ENCODE peak calls at places on chromosome 16, in four cellular contexts. L, O, X and V are unnamed samples.
A peak's percentile ranks its signal among the peaks of the same experiment; 100 is the strongest.

GRCh38 chr16:610513-611381 is 20.0 kb upstream of the WFIKKN1 start:
- DNase-seq in L (no peak), O (no peak), X (no peak), V (no peak)

GRCh38 chr16:54931757-54932660 is 1.3 kb downstream of the IRX5 start:
- DNase-seq in L (no peak), O (no peak), X (no peak), V (no peak)

GRCh38 chr16:54286330-54287017 is at the start of gene IRX3:
- DNase-seq in L (peak; percentile 51), O (peak; percentile 83), X (peak; percentile 90), V (peak; percentile 23)

GRCh38 chr16:10080031-10080772 is 102.0 kb downstream of the GRIN2A start:
- DNase-seq in L (peak; percentile 49), O (peak; percentile 79), X (peak; percentile 8), V (peak; percentile 58)

GRCh38 chr16:85573696-85574641 is 39.2 kb upstream of the GSE1 start:
- DNase-seq in L (no peak), O (peak; percentile 89), X (no peak), V (no peak)

GRCh38 chr16:72999541-73000019 is 48.3 kb downstream of the ZFHX3 start:
- DNase-seq in L (no peak), O (peak; percentile 45), X (no peak), V (no peak)

GRCh38 chr16:89924925-89925307 is 1.8 kb downstream of the TUBB3 start:
- DNase-seq in L (no peak), O (no peak), X (no peak), V (no peak)

GRCh38 chr16:16116841-16117240 is 106.5 kb downstream of the ABCC6 start:
- DNase-seq in L (no peak), O (no peak), X (no peak), V (no peak)

GRCh38 chr16:3681206-3681605 is 26.7 kb downstream of the DNASE1 start:
- DNase-seq in L (no peak), O (no peak), X (no peak), V (no peak)

GRCh38 chr16:48611329-48612137 is 1.6 kb upstream of the N4BP1 start:
- DNase-seq in L (no peak), O (peak; percentile 69), X (peak; percentile 26), V (no peak)

GRCh38 chr16:68234188-68235104 is 1.5 kb downstream of the ESRP2 start:
- DNase-seq in L (no peak), O (peak; percentile 66), X (peak; percentile 97), V (no peak)

GRCh38 chr16:6884002-6884401 is 448.6 kb upstream of the RBFOX1 start:
- DNase-seq in L (no peak), O (no peak), X (no peak), V (peak; percentile 29)

GRCh38 chr16:63466-63865 is 9.0 kb downstream of the RHBDF1 start:
- DNase-seq in L (no peak), O (no peak), X (no peak), V (no peak)

GRCh38 chr16:84041421-84041820 is 1.2 kb downstream of the SLC38A8 start:
- DNase-seq in L (no peak), O (no peak), X (no peak), V (no peak)

GRCh38 chr16:48156790-48157209 is 1.0 kb upstream of the ABCC12 start:
- DNase-seq in L (no peak), O (peak; percentile 81), X (peak; percentile 82), V (peak; percentile 16)

GRCh38 chr16:64740261-64740660 is 381.6 kb downstream of the CDH11 start:
- DNase-seq in L (no peak), O (no peak), X (no peak), V (no peak)

GRCh38 chr16:73015612-73016487 is 32.1 kb downstream of the ZFHX3 start:
- DNase-seq in L (no peak), O (peak; percentile 58), X (peak; percentile 96), V (peak; percentile 79)

GRCh38 chr16:89827383-89828198 is 684 bp upstream of the SPIRE2 start:
- DNase-seq in L (no peak), O (no peak), X (peak; percentile 80), V (no peak)

GRCh38 chr16:85436636-85437160 is 176.4 kb upstream of the GSE1 start:
- DNase-seq in L (no peak), O (no peak), X (no peak), V (no peak)

GRCh38 chr16:11315499-11315898 is 29.8 kb upstream of the RMI2 start:
- DNase-seq in L (peak; percentile 18), O (no peak), X (peak; percentile 79), V (peak; percentile 98)

GRCh38 chr16:72797606-72798005 is 250.3 kb downstream of the ZFHX3 start:
- DNase-seq in L (no peak), O (no peak), X (no peak), V (no peak)

GRCh38 chr16:59192551-59193199 is 458.6 kb upstream of the GOT2 start:
- DNase-seq in L (no peak), O (no peak), X (peak; percentile 3), V (no peak)

GRCh38 chr16:47927330-47927729 is 228.5 kb downstream of the ABCC12 start:
- DNase-seq in L (no peak), O (no peak), X (peak; percentile 33), V (no peak)

GRCh38 chr16:69039333-69039941 is 66.0 kb upstream of the HAS3 start:
- DNase-seq in L (no peak), O (no peak), X (no peak), V (no peak)

GRCh38 chr16:3328643-3329042 is 23.3 kb downstream of the ZNF75A start:
- DNase-seq in L (no peak), O (no peak), X (no peak), V (no peak)

GRCh38 chr16:3716831-3717234 is 491 bp downstream of the TRAP1 start:
- DNase-seq in L (no peak), O (no peak), X (no peak), V (no peak)

GRCh38 chr16:48559462-48560211 is 50.3 kb downstream of the N4BP1 start:
- DNase-seq in L (no peak), O (no peak), X (no peak), V (no peak)

GRCh38 chr16:9787717-9788116 is 394.5 kb downstream of the GRIN2A start:
- DNase-seq in L (no peak), O (no peak), X (no peak), V (no peak)

GRCh38 chr16:77219437-77219836 is 20.2 kb downstream of the SYCE1L start:
- DNase-seq in L (no peak), O (no peak), X (no peak), V (no peak)

GRCh38 chr16:51112311-51112710 is 38.8 kb downstream of the SALL1 start:
- DNase-seq in L (no peak), O (no peak), X (no peak), V (no peak)

GRCh38 chr16:51110618-51111234 is 40.3 kb downstream of the SALL1 start:
- DNase-seq in L (no peak), O (no peak), X (no peak), V (no peak)

GRCh38 chr16:51114369-51114768 is 36.7 kb downstream of the SALL1 start:
- DNase-seq in L (no peak), O (no peak), X (no peak), V (no peak)

GRCh38 chr16:51116353-51116752 is 34.7 kb downstream of the SALL1 start:
- DNase-seq in L (no peak), O (no peak), X (no peak), V (no peak)

GRCh38 chr16:51113254-51114125 is 37.6 kb downstream of the SALL1 start:
- DNase-seq in L (no peak), O (no peak), X (no peak), V (no peak)
- H3K4me3 ChIP-seq in L (no peak overlapping the region), O (no peak overlapping the region), X (no peak overlapping the region), V (no peak overlapping the region)

GRCh38 chr16:29011112-29011511 is 26.3 kb downstream of the LAT start:
- DNase-seq in L (no peak), O (no peak), X (no peak), V (no peak)
- TF ChIP-seq CTCF in L (no peak), O (no peak), X (no peak), V (peak; percentile 27)

DNA sequence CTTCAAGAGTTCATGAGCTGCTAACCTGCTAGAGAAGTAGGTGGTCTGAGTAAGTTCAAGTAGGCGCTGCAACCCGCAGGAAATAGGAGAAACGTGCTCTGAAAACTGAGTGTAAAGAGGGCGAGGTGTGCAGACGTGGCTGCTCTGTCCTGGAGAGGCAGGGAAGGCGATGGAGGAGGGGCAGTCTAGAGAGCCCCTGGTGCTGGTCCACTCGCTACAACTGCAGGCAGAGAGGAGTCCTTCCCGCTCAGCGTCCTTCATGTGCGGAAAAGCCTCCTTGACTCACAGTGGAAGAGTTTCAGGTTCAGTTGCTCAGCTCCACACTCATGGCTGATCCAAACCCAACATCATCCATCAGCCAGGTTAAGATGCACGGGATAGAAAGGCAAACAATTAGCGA is 12.1 kb downstream of the ABCA3 start:
- DNase-seq in L (no peak), O (peak; percentile 46), X (no peak), V (no peak)
- H3K27me3 ChIP-seq in L (peaks cover 5% of the 10 kb centered on the region), O (no peaks in the 10 kb centered on the region), X (peaks cover 9% of the 10 kb centered on the region), V (no peaks in the 10 kb centered on the region)

GRCh38 chr16:75294773-75295172 is 43.3 kb upstream of the BCAR1 start:
- DNase-seq in L (no peak), O (no peak), X (no peak), V (no peak)

GRCh38 chr16:75293173-75293572 is 41.7 kb upstream of the BCAR1 start:
- DNase-seq in L (no peak), O (no peak), X (no peak), V (no peak)

GRCh38 chr16:75296606-75297005 is 45.2 kb upstream of the BCAR1 start:
- DNase-seq in L (no peak), O (no peak), X (no peak), V (no peak)

GRCh38 chr16:75292691-75293090 is 41.3 kb upstream of the BCAR1 start:
- DNase-seq in L (no peak), O (no peak), X (no peak), V (no peak)

DNA sequence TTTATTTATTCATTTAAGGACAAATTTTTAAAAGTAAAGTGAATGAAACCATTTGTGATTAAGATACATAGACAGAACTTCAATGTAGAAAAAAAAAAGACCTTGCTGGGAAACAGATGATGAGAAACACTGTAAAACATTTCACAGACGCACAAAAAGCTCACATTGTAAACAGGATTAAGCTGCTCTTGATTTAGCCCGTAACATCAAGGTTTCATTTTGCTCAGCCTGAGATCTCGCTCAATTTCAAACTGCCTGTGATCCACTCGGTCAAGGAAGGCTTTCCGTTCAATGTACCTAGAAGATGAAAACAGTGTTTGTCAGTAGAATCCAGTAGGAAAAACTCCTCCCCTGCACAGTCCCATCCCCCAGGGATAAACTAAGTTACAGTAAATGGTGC is 42.3 kb upstream of the BCAR1 start:
- DNase-seq in L (no peak), O (no peak), X (no peak), V (no peak)
- H3K4me3 ChIP-seq in L (no peak overlapping the region), O (no peak overlapping the region), X (no peak overlapping the region), V (no peak overlapping the region)

DNA sequence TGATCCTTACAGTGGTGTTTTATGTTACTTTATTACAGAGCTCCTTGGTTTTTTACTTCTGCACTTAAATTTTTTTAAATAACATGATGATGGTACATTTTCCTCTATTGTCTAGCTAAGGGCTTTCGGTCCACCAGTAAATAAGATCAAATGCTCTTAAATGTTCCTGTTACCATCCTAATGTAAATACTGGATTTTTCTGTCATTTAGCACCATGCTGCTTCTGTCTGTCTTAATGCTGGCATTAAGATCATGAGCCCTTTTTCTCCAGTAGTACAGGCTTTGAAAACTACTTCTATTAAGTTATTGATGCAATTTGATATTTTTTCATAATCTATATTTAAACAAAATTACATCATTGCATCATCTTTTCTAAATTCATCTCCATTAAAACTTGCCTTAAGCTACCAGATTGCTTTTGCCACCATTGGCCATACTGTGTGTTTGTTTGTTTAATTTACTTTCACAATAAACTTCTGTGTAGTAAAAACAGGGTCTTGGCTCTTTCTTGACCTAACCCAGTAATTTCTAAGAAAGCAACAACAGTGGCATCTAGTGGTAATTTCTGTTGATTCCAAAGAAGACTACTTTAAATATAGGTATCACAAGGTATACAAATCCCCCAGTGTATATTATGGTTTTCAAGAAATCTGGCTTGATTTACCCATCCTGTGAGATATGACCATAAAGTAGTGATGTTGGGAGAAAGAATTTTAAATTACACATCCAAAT is 9.0 kb upstream of the PHAF1 start:
- DNase-seq in L (no peak), O (no peak), X (no peak), V (no peak)
- TF ChIP-seq CTCF in L (peak; percentile 44), O (no peak), X (peak; percentile 61), V (peak; percentile 23)